ENCODE peak calls at places on chromosomes 11 and 22, in six cellular contexts. W, K, G, R, T and J are unnamed samples.
A peak's percentile ranks its signal among the peaks of the same experiment; 100 is the strongest.

GRCh38 chr11:10349281-10349665 is 44.4 kb downstream of the ADM start:
- ATAC-seq in R (no peak), G (no peak), W (no peak), K (no peak), T (no peak), J (no peak)

GRCh38 chr11:130786987-130787688 is 129.1 kb downstream of the SNX19 start:
- ATAC-seq in W (no peak), R (no peak), G (no peak), T (no peak), K (no peak), J (no peak)

GRCh38 chr22:48592066-48592345 is 1235.7 kb downstream of the BRD1 start:
- ATAC-seq in G (peak; percentile 5), K (no peak), R (no peak), W (no peak), T (no peak), J (no peak)

GRCh38 chr22:46931414-46931813 is 169.0 kb downstream of the TBC1D22A start:
- ATAC-seq in W (no peak), K (no peak), G (no peak), R (no peak), T (peak; percentile 48), J (no peak)

GRCh38 chr11:34406413-34406812 is 32.3 kb upstream of the CAT start:
- ATAC-seq in R (no peak), W (no peak), G (no peak), K (no peak), T (no peak), J (no peak)

GRCh38 chr11:20065040-20065805 is 95.1 kb downstream of the DBX1 start:
- ATAC-seq in W (no peak), K (no peak), R (no peak), G (no peak), T (no peak), J (no peak)

GRCh38 chr11:47216141-47216798 is 1.5 kb downstream of the DDB2 start:
- ATAC-seq in G (peak; percentile 50), K (peak; percentile 50), R (peak; percentile 42), T (peak; percentile 61), W (peak; percentile 58), J (no peak)

GRCh38 chr22:20606041-20606783 is 98.8 kb downstream of the MED15 start:
- ATAC-seq in R (peak; percentile 83), W (peak; percentile 77), K (peak; percentile 92), T (peak; percentile 92), G (peak; percentile 68), J (peak; percentile 14)

GRCh38 chr11:112186304-112186703 is 11.0 kb downstream of the BCO2 start:
- ATAC-seq in R (no peak), K (no peak), G (no peak), T (no peak), W (no peak), J (no peak)

GRCh38 chr11:64745219-64745522 is 1.2 kb upstream of the RASGRP2 start:
- ATAC-seq in G (peak; percentile 34), R (no peak), W (no peak), K (peak; percentile 26), T (no peak), J (peak; percentile 3)

GRCh38 chr11:3866206-3866605 is 10.7 kb downstream of the STIM1 start:
- ATAC-seq in W (peak; percentile 83), R (peak; percentile 80), G (peak; percentile 69), T (no peak), K (peak; percentile 83), J (peak; percentile 30)

GRCh38 chr11:61467609-61468401 is 37.9 kb downstream of the SDHAF2 start:
- ATAC-seq in G (no peak), K (no peak), T (no peak), W (no peak), R (no peak), J (no peak)

GRCh38 chr11:704799-705645 is 1.0 kb upstream of the EPS8L2 start:
- ATAC-seq in R (no peak), W (peak; percentile 81), K (no peak), G (peak; percentile 36), T (peak; percentile 42), J (no peak)

GRCh38 chr22:30270841-30271240 is 4.2 kb upstream of the OSM start:
- ATAC-seq in R (peak; percentile 70), K (no peak), G (peak; percentile 80), T (no peak), W (no peak), J (peak; percentile 78)
- TF ChIP-seq EP300 in R (no peak), K (no peak), G (peak; percentile 42), T (no peak), W (no peak), J (no peak)

DNA sequence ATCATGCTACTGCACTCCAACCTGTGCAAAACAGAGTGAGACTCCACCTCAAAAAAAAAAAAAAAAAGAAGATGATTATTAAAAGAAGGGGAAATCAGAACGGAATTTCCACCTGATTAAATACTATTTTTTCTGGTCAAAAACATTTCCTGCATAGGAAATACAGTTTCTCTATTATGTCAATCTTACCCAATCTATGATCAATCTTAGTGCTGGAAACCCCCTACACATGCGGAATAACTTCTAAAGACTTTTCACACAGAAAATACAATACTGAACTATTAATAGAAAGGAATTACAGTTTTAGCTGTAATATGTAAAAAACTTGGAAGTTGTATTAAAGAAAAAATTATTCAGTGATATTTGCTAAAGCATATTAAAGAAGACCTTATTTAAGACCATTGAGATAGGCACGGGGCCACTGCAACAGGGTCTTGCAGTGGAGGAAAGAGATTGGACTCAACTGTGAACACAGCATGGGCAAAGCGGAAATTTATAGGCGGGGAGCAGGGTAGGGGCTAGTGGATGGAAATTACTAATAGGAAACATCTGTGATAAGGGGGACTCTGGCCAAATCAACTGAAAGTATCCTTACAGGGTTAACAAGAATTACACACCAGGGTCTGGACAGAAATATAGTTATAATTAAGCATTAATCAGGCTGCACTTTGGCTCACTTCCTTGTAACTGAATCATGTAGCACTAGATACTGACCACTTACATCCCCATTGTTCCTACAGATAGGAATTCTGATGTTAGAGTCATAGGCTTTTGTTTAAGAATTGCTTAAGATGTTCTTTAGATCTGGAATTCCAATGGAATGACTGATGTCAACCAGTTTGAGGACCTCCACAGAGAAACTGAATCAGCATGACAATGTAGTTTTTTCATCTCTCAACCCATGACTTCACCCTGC is 411.5 kb upstream of the DDI1 start:
- ATAC-seq in W (no peak), T (peak; percentile 98), K (peak; percentile 46), G (no peak), R (no peak), J (peak; percentile 54)
- TF ChIP-seq EP300 in W (no peak), T (peak; percentile 98), K (no peak), G (no peak), R (no peak), J (no peak)

GRCh38 chr11:131910491-131911387 is 540.3 kb downstream of the NTM start:
- ATAC-seq in T (no peak), W (no peak), G (peak; percentile 68), R (no peak), K (no peak), J (peak; percentile 37)
- TF ChIP-seq EP300 in T (no peak), W (no peak), G (no peak), R (no peak), K (no peak), J (no peak)

DNA sequence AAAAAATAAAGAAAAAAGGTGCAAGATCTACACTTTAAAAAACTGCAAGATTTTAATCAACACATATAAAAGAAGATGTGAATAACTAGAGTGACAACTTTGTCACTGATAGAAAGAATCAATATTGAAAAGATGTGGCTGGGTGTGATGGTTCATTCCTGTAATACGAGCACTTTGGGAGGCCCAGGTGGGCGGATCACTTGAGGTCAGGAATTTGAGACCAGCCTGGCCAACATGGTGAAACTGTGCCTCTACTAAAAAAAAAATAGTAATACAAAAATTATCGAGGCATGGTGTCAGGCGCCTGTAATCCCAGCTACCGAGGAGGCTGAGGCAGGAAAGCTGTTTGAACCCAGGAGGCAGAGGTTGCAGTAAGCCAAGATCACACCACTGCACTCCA is 21.0 kb upstream of the FBLN1 start:
- ATAC-seq in W (no peak), R (no peak), G (no peak), T (no peak), K (no peak), J (no peak)
- TF ChIP-seq EP300 in W (no peak), R (no peak), G (no peak), T (no peak), K (no peak), J (no peak)

DNA sequence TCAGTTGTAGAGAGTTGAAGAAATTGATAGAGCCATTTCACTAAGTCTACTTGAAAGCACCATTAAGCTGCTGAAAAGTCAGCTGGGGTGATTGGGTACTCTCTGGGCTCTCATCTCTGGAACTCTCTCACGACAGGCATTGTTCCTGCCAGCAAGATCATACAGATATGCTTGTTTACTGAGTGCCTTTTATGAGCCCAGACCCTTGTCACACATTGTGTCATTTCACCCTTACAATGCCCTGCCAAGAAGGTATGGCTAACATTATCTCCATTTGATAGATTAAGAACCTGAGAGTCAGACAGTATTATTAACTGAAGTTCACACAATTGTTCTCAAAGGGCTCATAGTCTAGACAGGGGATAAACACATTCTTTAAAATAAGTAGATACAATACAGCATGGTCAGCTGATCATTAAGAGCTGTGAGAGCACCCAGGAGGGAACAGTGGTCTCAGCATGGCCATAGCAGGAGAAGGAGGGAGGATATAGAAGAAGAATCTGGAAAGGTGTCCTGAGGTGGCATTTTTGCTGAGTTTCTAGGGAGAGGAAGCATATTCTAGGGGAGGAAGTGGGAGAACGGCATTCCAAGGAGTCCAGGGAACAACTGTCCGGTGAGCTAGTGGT is 580.5 kb downstream of the INSC start:
- ATAC-seq in R (no peak), T (no peak), G (no peak), W (no peak), K (no peak), J (no peak)
- TF ChIP-seq EP300 in R (no peak), T (no peak), G (no peak), W (no peak), K (no peak), J (no peak)